ENCODE peak calls at places on chromosomes 3 and 15, in seven cellular contexts. One of them, this sample, is unnamed.

GRCh38 chr3:111621535-111621934 is 26.4 kb upstream of the ZBED2 start:
- DNase-seq in GM12891: no peak
- DNase-seq in stomach: no peak
- DNase-seq in HepG2: peak; percentile 31
- DNase-seq in sigmoid colon: no peak
- DNase-seq in GM12878: no peak
- DNase-seq in K562: peak; percentile 15
- DNase-seq in this sample: no peak

GRCh38 chr3:5122030-5122740 is at the start of gene ARL8B:
- DNase-seq in GM12891: peak; percentile 88
- DNase-seq in stomach: peak; percentile 92
- DNase-seq in HepG2: peak; percentile 65
- DNase-seq in sigmoid colon: peak; percentile 94
- DNase-seq in GM12878: no peak
- DNase-seq in K562: peak; percentile 95
- DNase-seq in this sample: peak; percentile 87

GRCh38 chr3:138938877-138939562 is 7.9 kb downstream of the FOXL2 start:
- DNase-seq in GM12891: no peak
- DNase-seq in stomach: no peak
- DNase-seq in HepG2: no peak
- DNase-seq in sigmoid colon: peak; percentile 33
- DNase-seq in GM12878: no peak
- DNase-seq in K562: no peak
- DNase-seq in this sample: no peak

GRCh38 chr15:91264651-91265351 is 164.7 kb downstream of the SV2B start:
- DNase-seq in GM12891: no peak
- DNase-seq in stomach: no peak
- DNase-seq in HepG2: no peak
- DNase-seq in sigmoid colon: no peak
- DNase-seq in GM12878: no peak
- DNase-seq in K562: no peak
- DNase-seq in this sample: no peak

GRCh38 chr3:197590313-197590962 is 34.7 kb upstream of the BDH1 start:
- DNase-seq in GM12891: no peak
- DNase-seq in stomach: peak; percentile 61
- DNase-seq in HepG2: peak; percentile 97
- DNase-seq in sigmoid colon: no peak
- DNase-seq in GM12878: no peak
- DNase-seq in K562: no peak
- DNase-seq in this sample: no peak

GRCh38 chr15:71526061-71526460 is 284.3 kb upstream of the NR2E3 start:
- DNase-seq in GM12891: no peak
- DNase-seq in stomach: no peak
- DNase-seq in HepG2: no peak
- DNase-seq in sigmoid colon: no peak
- DNase-seq in GM12878: no peak
- DNase-seq in K562: no peak
- DNase-seq in this sample: no peak

GRCh38 chr3:73727117-73727802 is 102.5 kb upstream of the PDZRN3 start:
- DNase-seq in GM12891: no peak
- DNase-seq in stomach: no peak
- DNase-seq in HepG2: no peak
- DNase-seq in sigmoid colon: peak; percentile 82
- DNase-seq in GM12878: no peak
- DNase-seq in K562: no peak
- DNase-seq in this sample: no peak

GRCh38 chr3:12627371-12627770 is 36.5 kb downstream of the RAF1 start:
- DNase-seq in GM12891: no peak
- DNase-seq in stomach: no peak
- DNase-seq in HepG2: no peak
- DNase-seq in sigmoid colon: no peak
- DNase-seq in GM12878: no peak
- DNase-seq in K562: no peak
- DNase-seq in this sample: no peak

GRCh38 chr3:198080521-198081384 is 120.7 kb downstream of the LMLN start:
- DNase-seq in GM12891: peak; percentile 46
- DNase-seq in stomach: peak; percentile 79
- DNase-seq in HepG2: peak; percentile 18
- DNase-seq in sigmoid colon: peak; percentile 78
- DNase-seq in GM12878: no peak
- DNase-seq in K562: peak; percentile 76
- DNase-seq in this sample: peak; percentile 31

GRCh38 chr3:48084929-48085328 is 68.7 kb upstream of the MAP4 start:
- DNase-seq in GM12891: no peak
- DNase-seq in stomach: no peak
- DNase-seq in HepG2: no peak
- DNase-seq in sigmoid colon: no peak
- DNase-seq in GM12878: peak; percentile 23
- DNase-seq in K562: no peak
- DNase-seq in this sample: no peak

GRCh38 chr3:25603703-25604102 is 61.0 kb downstream of the TOP2B start:
- DNase-seq in GM12891: no peak
- DNase-seq in stomach: no peak
- DNase-seq in HepG2: no peak
- DNase-seq in sigmoid colon: no peak
- DNase-seq in GM12878: no peak
- DNase-seq in K562: no peak
- DNase-seq in this sample: no peak

GRCh38 chr15:52005748-52006701 is 13.0 kb upstream of the MAPK6 start:
- DNase-seq in GM12891: no peak
- DNase-seq in stomach: no peak
- DNase-seq in HepG2: peak; percentile 70
- DNase-seq in sigmoid colon: no peak
- DNase-seq in GM12878: peak; percentile 97
- DNase-seq in K562: peak; percentile 43
- DNase-seq in this sample: no peak

GRCh38 chr3:132268956-132269355 is 48.3 kb upstream of the ACP3 start:
- DNase-seq in GM12891: no peak
- DNase-seq in stomach: no peak
- DNase-seq in HepG2: no peak
- DNase-seq in sigmoid colon: no peak
- DNase-seq in GM12878: no peak
- DNase-seq in K562: peak; percentile 5
- DNase-seq in this sample: no peak
- TF ChIP-seq POLR2AphosphoS5 in GM12891: no peak
- TF ChIP-seq POLR2AphosphoS5 in stomach: no peak
- TF ChIP-seq POLR2AphosphoS5 in HepG2: no peak
- TF ChIP-seq POLR2AphosphoS5 in sigmoid colon: no peak
- TF ChIP-seq POLR2AphosphoS5 in GM12878: no peak
- TF ChIP-seq POLR2AphosphoS5 in K562: no peak
- TF ChIP-seq POLR2AphosphoS5 in this sample: no peak

DNA sequence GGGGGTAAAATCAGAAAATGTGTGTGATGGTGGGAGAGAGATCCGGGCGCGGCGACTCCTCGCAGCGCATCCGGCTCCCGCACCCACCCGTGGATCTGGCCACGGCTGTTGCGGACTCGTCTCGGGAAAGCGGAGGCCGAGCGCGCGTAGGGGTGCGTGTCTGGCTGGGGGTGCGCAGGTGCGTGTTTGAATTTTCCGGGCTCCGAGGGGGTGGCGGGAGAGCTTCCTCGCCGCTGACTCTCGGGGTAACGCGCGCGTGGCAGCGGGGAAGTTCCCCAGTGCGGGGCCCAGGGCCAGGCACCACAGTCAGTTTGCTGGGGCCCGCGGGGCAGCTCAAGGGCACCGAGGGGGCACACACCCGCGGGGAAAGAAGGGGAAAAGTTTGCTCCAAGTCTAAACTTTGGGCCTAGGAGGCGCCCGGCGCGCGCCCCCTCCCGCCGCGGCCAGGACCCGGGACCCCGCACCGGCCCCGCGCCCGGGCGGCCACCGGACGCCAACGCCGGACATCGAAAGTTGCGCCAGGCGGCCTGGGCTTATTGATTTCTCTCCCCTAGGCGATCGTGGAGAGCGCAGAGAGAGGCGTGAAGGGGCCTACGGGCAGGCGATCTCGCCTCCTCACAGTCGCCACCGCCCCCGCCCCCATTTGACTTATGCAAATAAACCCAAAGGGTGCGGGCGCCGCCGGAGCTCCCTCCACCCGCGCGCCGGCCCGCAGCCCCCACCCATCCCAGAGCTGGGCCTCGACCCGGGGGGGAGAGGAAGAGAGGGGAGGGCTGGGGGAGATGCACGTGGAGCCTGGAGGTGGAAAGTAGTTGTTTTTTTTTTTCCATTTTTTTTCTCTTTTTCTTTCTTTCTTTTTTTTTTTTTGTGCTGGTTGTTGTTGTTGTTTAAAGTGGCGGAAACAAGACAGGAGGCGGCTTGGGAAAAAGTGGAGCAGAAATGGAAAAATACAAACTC is 638 bp downstream of the FOXP1 start:
- DNase-seq in GM12891: no peak
- DNase-seq in stomach: peak; percentile 78
- DNase-seq in HepG2: peak; percentile 75
- DNase-seq in sigmoid colon: peak; percentile 88
- DNase-seq in GM12878: no peak
- DNase-seq in K562: peak; percentile 53
- DNase-seq in this sample: no peak
- TF ChIP-seq POLR2AphosphoS5 in GM12891: no peak
- TF ChIP-seq POLR2AphosphoS5 in stomach: no peak
- TF ChIP-seq POLR2AphosphoS5 in HepG2: no peak
- TF ChIP-seq POLR2AphosphoS5 in sigmoid colon: no peak
- TF ChIP-seq POLR2AphosphoS5 in GM12878: no peak
- TF ChIP-seq POLR2AphosphoS5 in K562: peak; percentile 20
- TF ChIP-seq POLR2AphosphoS5 in this sample: no peak

DNA sequence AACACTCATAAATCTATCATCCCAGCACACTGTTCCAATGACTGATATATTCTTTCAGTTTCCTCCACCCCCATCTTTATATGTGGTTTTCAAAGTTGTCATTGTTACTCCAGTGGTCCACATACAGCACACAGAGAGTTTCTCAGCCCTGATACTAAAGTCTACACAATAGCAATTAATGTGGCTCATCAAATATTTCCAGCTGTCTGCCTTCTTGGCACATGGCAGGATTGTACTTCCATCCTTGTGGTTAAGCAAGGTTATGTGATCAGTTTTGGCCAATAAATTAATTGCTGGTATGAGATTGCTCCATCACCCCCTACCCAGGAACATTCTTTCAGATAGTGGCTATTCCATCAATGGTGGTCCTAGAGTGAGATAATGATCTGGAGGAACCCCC is 221.8 kb downstream of the PDCD6IP start:
- DNase-seq in GM12891: no peak
- DNase-seq in stomach: no peak
- DNase-seq in HepG2: no peak
- DNase-seq in sigmoid colon: no peak
- DNase-seq in GM12878: no peak
- DNase-seq in K562: no peak
- DNase-seq in this sample: no peak
- TF ChIP-seq POLR2AphosphoS5 in GM12891: no peak
- TF ChIP-seq POLR2AphosphoS5 in stomach: no peak
- TF ChIP-seq POLR2AphosphoS5 in HepG2: no peak
- TF ChIP-seq POLR2AphosphoS5 in sigmoid colon: no peak
- TF ChIP-seq POLR2AphosphoS5 in GM12878: no peak
- TF ChIP-seq POLR2AphosphoS5 in K562: no peak
- TF ChIP-seq POLR2AphosphoS5 in this sample: no peak

GRCh38 chr3:159077860-159078259 is 276.0 kb downstream of the MFSD1 start:
- DNase-seq in GM12891: no peak
- DNase-seq in stomach: no peak
- DNase-seq in HepG2: no peak
- DNase-seq in sigmoid colon: no peak
- DNase-seq in GM12878: no peak
- DNase-seq in K562: no peak
- DNase-seq in this sample: no peak
- TF ChIP-seq POLR2AphosphoS5 in GM12891: no peak
- TF ChIP-seq POLR2AphosphoS5 in stomach: no peak
- TF ChIP-seq POLR2AphosphoS5 in HepG2: no peak
- TF ChIP-seq POLR2AphosphoS5 in sigmoid colon: no peak
- TF ChIP-seq POLR2AphosphoS5 in GM12878: no peak
- TF ChIP-seq POLR2AphosphoS5 in K562: no peak
- TF ChIP-seq POLR2AphosphoS5 in this sample: no peak

GRCh38 chr3:156535162-156535627 is 19.7 kb downstream of the SSR3 start:
- DNase-seq in GM12891: no peak
- DNase-seq in stomach: peak; percentile 29
- DNase-seq in HepG2: peak; percentile 96
- DNase-seq in sigmoid colon: peak; percentile 94
- DNase-seq in GM12878: no peak
- DNase-seq in K562: peak; percentile 44
- DNase-seq in this sample: no peak
- TF ChIP-seq POLR2AphosphoS5 in GM12891: no peak
- TF ChIP-seq POLR2AphosphoS5 in stomach: peak; percentile 68
- TF ChIP-seq POLR2AphosphoS5 in HepG2: no peak
- TF ChIP-seq POLR2AphosphoS5 in sigmoid colon: peak; percentile 87
- TF ChIP-seq POLR2AphosphoS5 in GM12878: no peak
- TF ChIP-seq POLR2AphosphoS5 in K562: peak; percentile 14
- TF ChIP-seq POLR2AphosphoS5 in this sample: no peak

DNA sequence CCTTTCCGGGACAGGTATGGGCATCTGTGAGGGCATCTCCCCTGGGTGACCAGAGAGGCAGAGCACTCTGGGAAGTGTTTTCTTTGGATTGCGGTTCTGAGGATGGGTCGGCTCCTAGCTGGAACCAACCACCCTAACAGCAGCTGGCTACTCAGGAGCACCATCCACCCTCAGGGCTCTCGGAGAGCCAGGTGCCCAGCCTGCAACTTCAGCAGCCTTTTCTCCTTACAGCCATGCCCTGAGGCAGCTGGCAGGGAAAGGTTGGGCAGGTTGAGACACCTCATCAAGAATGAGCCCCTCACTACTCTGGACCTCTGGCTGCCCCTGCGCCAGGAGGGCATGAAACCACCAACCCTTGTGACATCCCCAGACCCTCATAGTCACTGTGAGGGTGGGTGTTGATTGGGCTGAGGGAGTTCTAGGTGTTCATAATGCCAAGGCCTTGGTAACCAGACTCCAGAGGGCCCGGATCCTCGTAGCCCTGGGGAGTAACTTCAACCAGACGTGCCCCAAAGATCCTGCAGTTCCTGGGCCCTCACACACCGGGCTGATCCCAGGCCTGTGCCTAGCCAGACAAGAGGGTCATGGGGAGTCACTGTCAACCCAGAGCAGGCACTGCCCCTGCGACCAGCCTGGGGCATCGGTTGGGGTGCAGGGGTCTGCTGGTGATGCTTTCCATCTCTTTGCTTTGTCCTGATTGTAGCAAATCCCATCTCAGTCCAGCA is 114.4 kb upstream of the ABHD17C start:
- DNase-seq in GM12891: no peak
- DNase-seq in stomach: no peak
- DNase-seq in HepG2: no peak
- DNase-seq in sigmoid colon: peak; percentile 48
- DNase-seq in GM12878: no peak
- DNase-seq in K562: no peak
- DNase-seq in this sample: no peak
- TF ChIP-seq POLR2AphosphoS5 in GM12891: no peak
- TF ChIP-seq POLR2AphosphoS5 in stomach: no peak
- TF ChIP-seq POLR2AphosphoS5 in HepG2: no peak
- TF ChIP-seq POLR2AphosphoS5 in sigmoid colon: no peak
- TF ChIP-seq POLR2AphosphoS5 in GM12878: no peak
- TF ChIP-seq POLR2AphosphoS5 in K562: no peak
- TF ChIP-seq POLR2AphosphoS5 in this sample: no peak